ENCODE peak calls at places on chromosomes 1 and 21, in eight cellular contexts. Q is activated CD4-positive, alpha-beta T cell treated with anti-CD3 and anti-CD28 coated beads for 48 hours; R is stimulated activated CD8-positive, alpha-beta memory T cell treated with anti-CD3 and anti-CD28 coated beads, Interleukin-15, amount 100 ng/mL, for 4 hours; F is IMR-90; Z is putamen; V is foreskin fibroblast; O is left ventricle myocardium inferior; X is amniotic stem cell. E is an unnamed sample.

GRCh38 chr1:156346636-156347035 is 8.3 kb downstream of the TSACC start:
- DNase-seq in Q (no peak), R (no peak), F (peak; percentile 55), Z (no peak), V (peak; percentile 76), O (no peak), X (peak; percentile 42), E (no peak)

GRCh38 chr1:246008256-246008901 is 498.7 kb downstream of the SMYD3 start:
- DNase-seq in Q (no peak), R (no peak), F (no peak), Z (peak; percentile 32), V (no peak), O (no peak), X (no peak), E (no peak)

GRCh38 chr1:196467230-196467629 is 141.0 kb downstream of the KCNT2 start:
- DNase-seq in Q (no peak), R (no peak), F (peak; percentile 2), Z (no peak), V (no peak), O (no peak), X (no peak), E (no peak)

GRCh38 chr1:48450505-48450904 is 21.5 kb downstream of the SPATA6 start:
- DNase-seq in Q (no peak), R (no peak), F (no peak), Z (no peak), V (no peak), O (no peak), X (no peak), E (no peak)

GRCh38 chr21:26918318-26919065 is 48.4 kb downstream of the ADAMTS5 start:
- DNase-seq in Q (no peak), R (no peak), F (peak; percentile 89), Z (no peak), V (peak; percentile 83), O (no peak), X (no peak), E (no peak)

GRCh38 chr1:178341218-178341956 is 155.4 kb downstream of the CLEC20A start:
- DNase-seq in Q (no peak), R (no peak), F (peak; percentile 80), Z (no peak), V (peak; percentile 89), O (peak; percentile 42), X (peak; percentile 48), E (no peak)

GRCh38 chr1:187237542-187237941 is 408.8 kb downstream of the PLA2G4A start:
- DNase-seq in Q (no peak), R (no peak), F (peak; percentile 40), Z (no peak), V (no peak), O (no peak), X (no peak), E (no peak)

GRCh38 chr1:70864302-70864701 is 183.3 kb downstream of the PTGER3 start:
- DNase-seq in Q (no peak), R (no peak), F (peak; percentile 4), Z (no peak), V (no peak), O (no peak), X (no peak), E (no peak)

GRCh38 chr1:216627252-216627651 is 96.0 kb downstream of the ESRRG start:
- DNase-seq in Q (no peak), R (no peak), F (no peak), Z (no peak), V (no peak), O (no peak), X (no peak), E (no peak)

GRCh38 chr1:219897914-219898313 is 30.4 kb downstream of the SLC30A10 start:
- DNase-seq in Q (no peak), R (no peak), F (no peak), Z (no peak), V (no peak), O (no peak), X (no peak), E (no peak)

GRCh38 chr1:12552111-12552888 is 65.7 kb downstream of the DHRS3 start:
- DNase-seq in Q (no peak), R (no peak), F (no peak), Z (no peak), V (no peak), O (no peak), X (no peak), E (no peak)

GRCh38 chr1:90359994-90360393 is 357.1 kb downstream of the BARHL2 start:
- DNase-seq in Q (no peak), R (no peak), F (no peak), Z (no peak), V (no peak), O (no peak), X (no peak), E (no peak)

E was measured in head of caudate nucleus.